ENCODE peak calls at places on chromosome 14, in ten cellular contexts. N is stimulated activated CD8-positive, alpha-beta memory T cell treated with anti-CD3 and anti-CD28 coated beads, Interleukin-15, amount 100 ng/mL, for 24 hours; U is activated CD4-positive, alpha-beta T cell treated with anti-CD3 and anti-CD28 coated beads, Interleukin-2, amount 50 U/mL, for 24 hours; K is Daoy; W is ascending aorta; A is CD8-positive, alpha-beta memory T cell; M is HFFc6; F is HEK293T; E is effector memory CD4-positive, alpha-beta T cell; Q is AG10803. I is an unnamed sample.

GRCh38 chr14:54116972-54117371 is 160.3 kb upstream of the BMP4 start:
- DNase-seq in N (no peak), U (no peak), K (peak), W (no peak), A (no peak), M (peak), F (no peak), E (no peak), Q (no peak), I (no peak)

GRCh38 chr14:69938751-69939150 is 59.5 kb downstream of the SMOC1 start:
- DNase-seq in N (no peak), U (no peak), K (no peak), W (no peak), A (no peak), M (no peak), F (no peak), E (no peak), Q (no peak), I (no peak)

GRCh38 chr14:69539631-69540410 is 34.9 kb downstream of the CCDC177 start:
- DNase-seq in N (no peak), U (no peak), K (no peak), W (no peak), A (no peak), M (peak), F (no peak), E (no peak), Q (peak), I (no peak)

GRCh38 chr14:103391048-103391447 is 5.8 kb downstream of the MARK3 start:
- DNase-seq in N (no peak), U (no peak), K (peak), W (no peak), A (peak), M (peak), F (no peak), E (no peak), Q (peak), I (no peak)

GRCh38 chr14:47676301-47676617 is 854 bp upstream of the MDGA2 start:
- DNase-seq in N (no peak), U (no peak), K (no peak), W (no peak), A (no peak), M (no peak), F (no peak), E (no peak), Q (no peak), I (no peak)

GRCh38 chr14:52429451-52429850 is 115.3 kb downstream of the PTGER2 start:
- DNase-seq in N (no peak), U (no peak), K (no peak), W (no peak), A (no peak), M (no peak), F (no peak), E (no peak), Q (no peak), I (no peak)

GRCh38 chr14:101077511-101078074 is 174.1 kb upstream of the RTL1 start:
- DNase-seq in N (no peak), U (no peak), K (no peak), W (no peak), A (no peak), M (no peak), F (no peak), E (no peak), Q (no peak), I (no peak)

GRCh38 chr14:75277000-75277795 is 1.4 kb upstream of the FOS start:
- DNase-seq in N (no peak), U (no peak), K (peak), W (peak), A (peak), M (peak), F (peak), E (peak), Q (peak), I (peak)

GRCh38 chr14:70289138-70289537 is 70.3 kb downstream of the COX16 start:
- DNase-seq in N (peak), U (no peak), K (no peak), W (no peak), A (no peak), M (no peak), F (no peak), E (no peak), Q (no peak), I (no peak)

GRCh38 chr14:51006781-51007211 is 62.5 kb upstream of the PYGL start:
- DNase-seq in N (no peak), U (no peak), K (peak), W (no peak), A (no peak), M (peak), F (no peak), E (no peak), Q (peak), I (peak)

GRCh38 chr14:33909380-33910084 is 41.3 kb downstream of the EGLN3 start:
- DNase-seq in N (no peak), U (no peak), K (no peak), W (no peak), A (no peak), M (no peak), F (no peak), E (no peak), Q (no peak), I (no peak)

GRCh38 chr14:74595006-74595735 is 16.9 kb downstream of the LTBP2 start:
- DNase-seq in N (no peak), U (no peak), K (peak), W (no peak), A (no peak), M (no peak), F (no peak), E (no peak), Q (peak), I (no peak)

GRCh38 chr14:34931206-34931605 is 51.6 kb upstream of the SRP54 start:
- DNase-seq in N (no peak), U (no peak), K (no peak), W (no peak), A (peak), M (no peak), F (no peak), E (peak), Q (no peak), I (no peak)

GRCh38 chr14:54564071-54564798 is 2.7 kb upstream of the SAMD4A start:
- DNase-seq in N (no peak), U (no peak), K (peak), W (no peak), A (no peak), M (no peak), F (no peak), E (no peak), Q (peak), I (no peak)

GRCh38 chr14:96502621-96503251 is 554 bp downstream of the PAPOLA start:
- DNase-seq in N (peak), U (no peak), K (peak), W (no peak), A (peak), M (peak), F (peak), E (no peak), Q (peak), I (no peak)

GRCh38 chr14:103194256-103195045 is 71.2 kb downstream of the TNFAIP2 start:
- DNase-seq in N (no peak), U (no peak), K (no peak), W (no peak), A (no peak), M (peak), F (no peak), E (no peak), Q (peak), I (no peak)

GRCh38 chr14:102574840-102575478 is 17.5 kb upstream of the RCOR1 start:
- DNase-seq in N (no peak), U (no peak), K (no peak), W (no peak), A (no peak), M (no peak), F (no peak), E (no peak), Q (no peak), I (no peak)

GRCh38 chr14:56964885-56965284 is 154.6 kb upstream of the OTX2 start:
- DNase-seq in N (no peak), U (no peak), K (no peak), W (no peak), A (no peak), M (no peak), F (no peak), E (no peak), Q (no peak), I (no peak)

GRCh38 chr14:104291123-104292000 is 153.0 kb downstream of the KIF26A start:
- DNase-seq in N (no peak), U (no peak), K (no peak), W (no peak), A (no peak), M (no peak), F (no peak), E (no peak), Q (no peak), I (no peak)

GRCh38 chr14:61537567-61538463 is 157.5 kb upstream of the HIF1A start:
- DNase-seq in N (no peak), U (no peak), K (peak), W (no peak), A (no peak), M (peak), F (no peak), E (no peak), Q (peak), I (no peak)

GRCh38 chr14:72643317-72643801 is 250.5 kb downstream of the DPF3 start:
- DNase-seq in N (no peak), U (no peak), K (peak), W (no peak), A (no peak), M (peak), F (no peak), E (no peak), Q (peak), I (peak)

GRCh38 chr14:97319691-97320090 is 522.5 kb downstream of the VRK1 start:
- DNase-seq in N (no peak), U (no peak), K (peak), W (no peak), A (no peak), M (no peak), F (no peak), E (no peak), Q (no peak), I (no peak)

I was measured in GOT3.